ENCODE peak calls at places on chromosomes 7 and 10, in nine cellular contexts. Y, Q, V, F, S, B, N, H and U are unnamed samples.

GRCh38 chr7:23117841-23118240 is 12.3 kb downstream of the KLHL7 start:
- DNase-seq in Y (no peak), Q (no peak), V (no peak), F (no peak), S (no peak), B (no peak), N (no peak), H (no peak), U (no peak)

GRCh38 chr7:136869006-136869961 is 832 bp downstream of the CHRM2 start:
- DNase-seq in Y (no peak), Q (peak), V (no peak), F (no peak), S (no peak), B (no peak), N (no peak), H (no peak), U (no peak)

GRCh38 chr10:114042895-114043531 is 653 bp upstream of the ADRB1 start:
- DNase-seq in Y (no peak), Q (peak), V (no peak), F (no peak), S (no peak), B (no peak), N (no peak), H (no peak), U (peak)

GRCh38 chr7:92563345-92563744 is 26.8 kb downstream of the FAM133B start:
- DNase-seq in Y (no peak), Q (no peak), V (no peak), F (no peak), S (no peak), B (no peak), N (no peak), H (no peak), U (no peak)

GRCh38 chr10:26044123-26044749 is 110.2 kb downstream of the MYO3A start:
- DNase-seq in Y (no peak), Q (no peak), V (no peak), F (no peak), S (no peak), B (no peak), N (peak), H (no peak), U (no peak)

GRCh38 chr7:44059219-44060090 is 5.9 kb downstream of the PGAM2 start:
- DNase-seq in Y (no peak), Q (peak), V (no peak), F (no peak), S (no peak), B (no peak), N (no peak), H (no peak), U (peak)

GRCh38 chr10:130109796-130110235 is 814 bp downstream of the C10orf143 start:
- DNase-seq in Y (peak), Q (peak), V (peak), F (peak), S (no peak), B (peak), N (peak), H (peak), U (peak)

GRCh38 chr7:95772771-95773581 is 622 bp downstream of the DYNC1I1 start:
- DNase-seq in Y (no peak), Q (peak), V (no peak), F (no peak), S (no peak), B (no peak), N (no peak), H (no peak), U (no peak)

GRCh38 chr7:157497367-157497743 is 160.6 kb downstream of the DNAJB6 start:
- DNase-seq in Y (no peak), Q (no peak), V (no peak), F (no peak), S (no peak), B (no peak), N (no peak), H (no peak), U (no peak)

GRCh38 chr10:23448802-23449570 is 10.1 kb downstream of the OTUD1 start:
- DNase-seq in Y (no peak), Q (no peak), V (no peak), F (no peak), S (no peak), B (no peak), N (no peak), H (no peak), U (peak)

GRCh38 chr7:20053334-20054104 is 163.7 kb downstream of the MACC1 start:
- DNase-seq in Y (no peak), Q (no peak), V (no peak), F (no peak), S (no peak), B (no peak), N (no peak), H (no peak), U (no peak)

GRCh38 chr10:114353383-114353782 is 50.9 kb downstream of the AFAP1L2 start:
- DNase-seq in Y (no peak), Q (no peak), V (no peak), F (no peak), S (no peak), B (no peak), N (no peak), H (no peak), U (no peak)

GRCh38 chr7:38105874-38106483 is 72.1 kb upstream of the STARD3NL start:
- DNase-seq in Y (no peak), Q (peak), V (no peak), F (peak), S (no peak), B (no peak), N (no peak), H (no peak), U (peak)

GRCh38 chr7:132337450-132338080 is 238.7 kb downstream of the PLXNA4 start:
- DNase-seq in Y (no peak), Q (no peak), V (no peak), F (no peak), S (no peak), B (no peak), N (no peak), H (no peak), U (no peak)

GRCh38 chr10:34824870-34825269 is 9.8 kb upstream of the PARD3 start:
- DNase-seq in Y (no peak), Q (peak), V (no peak), F (no peak), S (no peak), B (no peak), N (no peak), H (no peak), U (no peak)

GRCh38 chr7:37201003-37201875 is 247.4 kb downstream of the ELMO1 start:
- DNase-seq in Y (peak), Q (peak), V (peak), F (peak), S (no peak), B (peak), N (peak), H (peak), U (peak)